ENCODE peak calls at places on chromosomes 12 and 14, in five cellular contexts. V is colonic mucosa; Z is CD8-positive, alpha-beta T cell; U is tibial artery; A is uterus. T is an unnamed sample.

GRCh38 chr14:72699852-72700257 is 194.0 kb downstream of the DPF3 start:
- DNase-seq in U (peak; percentile 66), V (peak; percentile 25), A (no peak), Z (no peak), T (no peak)

GRCh38 chr14:24556756-24557155 is 19.3 kb downstream of the CTSG start:
- DNase-seq in U (no peak), A (no peak), Z (no peak), V (no peak), T (no peak)

GRCh38 chr12:6235499-6235898 is 35.3 kb downstream of the CD9 start:
- DNase-seq in U (no peak), Z (no peak), A (no peak), V (peak; percentile 89), T (peak; percentile 91)

GRCh38 chr14:52703225-52703624 is 3.8 kb upstream of the PSMC6 start:
- DNase-seq in U (no peak), Z (no peak), A (no peak), V (peak; percentile 64), T (peak; percentile 87)

GRCh38 chr14:30657606-30658163 is 35.6 kb downstream of the SCFD1 start:
- DNase-seq in Z (no peak), V (no peak), A (no peak), U (no peak), T (no peak)

GRCh38 chr12:724194-724855 is 28.1 kb upstream of the WNK1 start:
- DNase-seq in A (no peak), V (no peak), U (no peak), Z (no peak), T (no peak)

GRCh38 chr14:22095845-22096510 is 422.4 kb upstream of the OR4E1 start:
- DNase-seq in A (no peak), Z (no peak), U (no peak), V (no peak), T (no peak)

GRCh38 chr12:105721051-105721825 is 390.7 kb downstream of the C12orf75 start:
- DNase-seq in Z (no peak), U (no peak), A (no peak), V (no peak), T (no peak)

GRCh38 chr14:21852061-21852664 is 178.5 kb upstream of the OR4E1 start:
- DNase-seq in V (peak; percentile 51), U (no peak), A (no peak), Z (peak; percentile 82), T (no peak)

GRCh38 chr12:4824415-4824814 is 85.3 kb upstream of the KCNA1 start:
- DNase-seq in A (no peak), Z (no peak), U (no peak), V (no peak), T (no peak)

GRCh38 chr14:74190910-74191575 is 48.2 kb upstream of the VSX2 start:
- DNase-seq in A (no peak), V (no peak), Z (no peak), U (no peak), T (no peak)

GRCh38 chr14:92668266-92668973 is 80.0 kb downstream of the LGMN start:
- DNase-seq in Z (no peak), A (no peak), V (no peak), U (no peak), T (no peak)

GRCh38 chr14:95191445-95192199 is 34.3 kb upstream of the DICER1 start:
- DNase-seq in A (no peak), U (no peak), Z (no peak), V (no peak), T (no peak)

GRCh38 chr14:90924618-90925345 is 108.6 kb upstream of the TTC7B start:
- DNase-seq in V (no peak), A (no peak), U (no peak), Z (no peak), T (peak; percentile 44)

GRCh38 chr12:66235626-66236281 is 46.7 kb downstream of the IRAK3 start:
- DNase-seq in Z (no peak), V (no peak), A (no peak), U (no peak), T (no peak)

GRCh38 chr12:61993734-61994345 is 266.4 kb upstream of the USP15 start:
- DNase-seq in Z (no peak), A (no peak), V (no peak), U (no peak), T (no peak)

GRCh38 chr12:104011265-104011664 is 38.7 kb downstream of the GLT8D2 start:
- DNase-seq in Z (no peak), U (no peak), V (no peak), A (no peak), T (no peak)

GRCh38 chr14:44029933-44030332 is 477.1 kb downstream of the FSCB start:
- DNase-seq in V (no peak), Z (no peak), U (no peak), A (no peak), T (no peak)

GRCh38 chr12:2999265-2999841 is 40.2 kb downstream of the TEAD4 start:
- DNase-seq in Z (no peak), U (no peak), V (no peak), A (peak; percentile 48), T (no peak)
- H3K4me3 ChIP-seq in Z (no peak overlapping the region), U (no peak overlapping the region), V (no peak overlapping the region), A (no peak overlapping the region), T (no peak overlapping the region)

GRCh38 chr12:11437966-11438365 is 42.6 kb upstream of the PRB2 start:
- DNase-seq in V (no peak), U (no peak), Z (no peak), A (no peak), T (no peak)
- H3K27ac ChIP-seq in V (no peak overlapping the region), U (no peak overlapping the region), Z (no peak overlapping the region), A (no peak overlapping the region), T (no peak overlapping the region)

GRCh38 chr14:103909531-103910261 is 18.6 kb upstream of the TDRD9 start:
- DNase-seq in V (no peak), U (no peak), A (no peak), Z (no peak), T (no peak)
- H3K4me3 ChIP-seq in V (no peak overlapping the region), U (no peak overlapping the region), A (no peak overlapping the region), Z (peak overlapping the region; percentile 51), T (no peak overlapping the region)

DNA sequence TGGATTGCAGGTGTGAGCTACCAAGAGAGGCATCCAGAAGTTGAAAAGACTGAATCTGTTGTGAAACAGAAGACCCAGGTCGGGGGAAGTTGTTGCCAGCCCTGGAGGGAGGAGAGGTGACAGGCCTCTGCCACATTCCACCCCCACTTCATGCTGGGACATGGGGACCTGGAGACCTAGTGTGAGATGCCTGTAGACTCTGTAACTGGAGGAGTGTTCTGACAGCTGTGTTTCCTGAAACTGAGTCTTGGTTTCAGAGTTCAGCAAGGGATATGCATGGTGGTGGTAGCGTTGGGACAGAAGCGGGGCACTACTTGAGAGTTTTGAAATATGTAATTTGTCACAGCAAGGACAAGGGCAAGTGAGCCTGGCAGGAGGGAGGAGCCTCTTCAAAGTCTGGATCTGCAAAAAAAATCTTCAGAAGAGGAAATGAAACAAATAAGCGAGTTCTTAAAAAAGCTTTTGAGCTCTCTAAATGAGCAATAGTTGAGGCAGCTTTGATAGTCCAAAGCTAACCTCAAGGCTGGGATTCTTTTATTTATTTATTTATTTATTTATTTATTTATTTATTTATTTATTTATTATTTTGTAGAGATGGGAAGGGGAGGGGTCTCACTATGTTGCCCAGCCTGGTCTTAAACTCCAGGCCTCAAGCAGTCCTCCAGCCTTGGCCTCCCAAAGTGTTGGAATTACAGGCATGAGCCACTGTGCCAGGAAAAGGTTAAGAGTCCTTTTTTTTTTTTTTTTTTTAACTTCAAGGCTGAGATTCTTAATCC is 58.9 kb upstream of the EEA1 start:
- DNase-seq in A (no peak), V (no peak), U (peak; percentile 48), Z (no peak), T (no peak)
- H3K27ac ChIP-seq in A (no peak overlapping the region), V (peak overlapping the region; percentile 39), U (peak overlapping the region; percentile 31), Z (no peak overlapping the region), T (peak overlapping the region; percentile 71)